ENCODE peak calls at places on chromosomes 4 and X, in seven cellular contexts. One of them, this sample, is unnamed.

GRCh38 chrX:124086411-124086810 is 124.9 kb downstream of the STAG2 start:
- DNase-seq in endothelial cell: no peak
- DNase-seq in colonic mucosa: no peak
- DNase-seq in stimulated activated CD4-positive, alpha-beta T cell treated with anti-CD3 and anti-CD28 coated beads, Interleukin-15, amount 100 ng/mL, for 24 hours: peak
- DNase-seq in GM19239: no peak
- DNase-seq in GM20000: no peak
- DNase-seq in HS-5: no peak
- DNase-seq in this sample: no peak

GRCh38 chr4:105634402-105634801 is 74.1 kb downstream of the INTS12 start:
- DNase-seq in endothelial cell: no peak
- DNase-seq in stimulated activated CD4-positive, alpha-beta T cell treated with anti-CD3 and anti-CD28 coated beads, Interleukin-15, amount 100 ng/mL, for 24 hours: no peak
- DNase-seq in colonic mucosa: no peak
- DNase-seq in GM20000: no peak
- DNase-seq in HS-5: no peak
- DNase-seq in GM19239: no peak
- DNase-seq in this sample: no peak

GRCh38 chrX:134849390-134849789 is 141.4 kb upstream of the SMIM10 start:
- DNase-seq in HS-5: no peak
- DNase-seq in GM20000: no peak
- DNase-seq in colonic mucosa: no peak
- DNase-seq in stimulated activated CD4-positive, alpha-beta T cell treated with anti-CD3 and anti-CD28 coated beads, Interleukin-15, amount 100 ng/mL, for 24 hours: no peak
- DNase-seq in GM19239: no peak
- DNase-seq in endothelial cell: no peak
- DNase-seq in this sample: no peak

GRCh38 chr4:31068257-31069075 is 348.3 kb downstream of the PCDH7 start:
- DNase-seq in colonic mucosa: no peak
- DNase-seq in endothelial cell: no peak
- DNase-seq in GM19239: no peak
- DNase-seq in GM20000: no peak
- DNase-seq in HS-5: no peak
- DNase-seq in stimulated activated CD4-positive, alpha-beta T cell treated with anti-CD3 and anti-CD28 coated beads, Interleukin-15, amount 100 ng/mL, for 24 hours: no peak
- DNase-seq in this sample: no peak

GRCh38 chrX:54482839-54483593 is 13.0 kb downstream of the FGD1 start:
- DNase-seq in stimulated activated CD4-positive, alpha-beta T cell treated with anti-CD3 and anti-CD28 coated beads, Interleukin-15, amount 100 ng/mL, for 24 hours: no peak
- DNase-seq in HS-5: no peak
- DNase-seq in GM19239: no peak
- DNase-seq in colonic mucosa: peak
- DNase-seq in GM20000: no peak
- DNase-seq in endothelial cell: peak
- DNase-seq in this sample: no peak

GRCh38 chr4:115323106-115323684 is 209.8 kb upstream of the NDST4 start:
- DNase-seq in colonic mucosa: no peak
- DNase-seq in HS-5: no peak
- DNase-seq in GM20000: no peak
- DNase-seq in stimulated activated CD4-positive, alpha-beta T cell treated with anti-CD3 and anti-CD28 coated beads, Interleukin-15, amount 100 ng/mL, for 24 hours: no peak
- DNase-seq in GM19239: no peak
- DNase-seq in endothelial cell: no peak
- DNase-seq in this sample: no peak

GRCh38 chr4:123340381-123340701 is 56.3 kb upstream of the SPRY1 start:
- DNase-seq in GM20000: no peak
- DNase-seq in GM19239: no peak
- DNase-seq in endothelial cell: no peak
- DNase-seq in HS-5: peak
- DNase-seq in stimulated activated CD4-positive, alpha-beta T cell treated with anti-CD3 and anti-CD28 coated beads, Interleukin-15, amount 100 ng/mL, for 24 hours: no peak
- DNase-seq in colonic mucosa: no peak
- DNase-seq in this sample: no peak

GRCh38 chr4:81052119-81053068 is 21.9 kb downstream of the BMP3 start:
- DNase-seq in GM19239: no peak
- DNase-seq in endothelial cell: peak
- DNase-seq in colonic mucosa: peak
- DNase-seq in stimulated activated CD4-positive, alpha-beta T cell treated with anti-CD3 and anti-CD28 coated beads, Interleukin-15, amount 100 ng/mL, for 24 hours: peak
- DNase-seq in HS-5: peak
- DNase-seq in GM20000: peak
- DNase-seq in this sample: peak

GRCh38 chrX:1751781-1752180 is 136.9 kb downstream of the ASMT start:
- DNase-seq in GM19239: no peak
- DNase-seq in stimulated activated CD4-positive, alpha-beta T cell treated with anti-CD3 and anti-CD28 coated beads, Interleukin-15, amount 100 ng/mL, for 24 hours: no peak
- DNase-seq in endothelial cell: no peak
- DNase-seq in colonic mucosa: no peak
- DNase-seq in HS-5: no peak
- DNase-seq in GM20000: no peak
- DNase-seq in this sample: no peak